ENCODE peak calls at places on chromosome 4, in four cellular contexts. One of them, this sample, is unnamed. For H3K36me3, the result is how much of the 10 kb centered on the place peaks cover.

GRCh38 chr4:151991001-151991883 is 230.4 kb upstream of the GATB start:
- DNase-seq in BJ: no peak
- DNase-seq in brain microvascular endothelial cell: no peak
- DNase-seq in testis: no peak
- DNase-seq in this sample: no peak

GRCh38 chr4:25171451-25171850 is 11.2 kb upstream of the SEPSECS start:
- DNase-seq in BJ: no peak
- DNase-seq in brain microvascular endothelial cell: no peak
- DNase-seq in testis: no peak
- DNase-seq in this sample: no peak

GRCh38 chr4:138398297-138398696 is 156.1 kb upstream of the SLC7A11 start:
- DNase-seq in BJ: no peak
- DNase-seq in brain microvascular endothelial cell: no peak
- DNase-seq in testis: no peak
- DNase-seq in this sample: no peak

GRCh38 chr4:103306870-103307345 is 108.8 kb upstream of the CENPE start:
- DNase-seq in BJ: no peak
- DNase-seq in brain microvascular endothelial cell: no peak
- DNase-seq in testis: peak
- DNase-seq in this sample: no peak

GRCh38 chr4:72613959-72614358 is 44.9 kb upstream of the ADAMTS3 start:
- DNase-seq in BJ: no peak
- DNase-seq in brain microvascular endothelial cell: no peak
- DNase-seq in testis: no peak
- DNase-seq in this sample: no peak

GRCh38 chr4:13537011-13537831 is 7.1 kb downstream of the NKX3-2 start:
- DNase-seq in BJ: no peak
- DNase-seq in brain microvascular endothelial cell: no peak
- DNase-seq in testis: no peak
- DNase-seq in this sample: no peak

GRCh38 chr4:2247128-2248043 is 5.5 kb upstream of the HAUS3 start:
- DNase-seq in BJ: no peak
- DNase-seq in brain microvascular endothelial cell: no peak
- DNase-seq in testis: peak
- DNase-seq in this sample: no peak

GRCh38 chr4:121072836-121073362 is 564 bp upstream of the NDNF start:
- DNase-seq in BJ: no peak
- DNase-seq in brain microvascular endothelial cell: no peak
- DNase-seq in testis: peak
- DNase-seq in this sample: no peak

GRCh38 chr4:69078852-69079251 is 17.4 kb upstream of the UGT2B7 start:
- DNase-seq in BJ: no peak
- DNase-seq in brain microvascular endothelial cell: no peak
- DNase-seq in testis: no peak
- DNase-seq in this sample: no peak

GRCh38 chr4:147201016-147201415 is 255.4 kb upstream of the TTC29 start:
- DNase-seq in BJ: no peak
- DNase-seq in brain microvascular endothelial cell: no peak
- DNase-seq in testis: no peak
- DNase-seq in this sample: no peak

GRCh38 chr4:28277931-28278330 is 1417.3 kb downstream of the STIM2 start:
- DNase-seq in BJ: no peak
- DNase-seq in brain microvascular endothelial cell: no peak
- DNase-seq in testis: no peak
- DNase-seq in this sample: no peak

GRCh38 chr4:158610790-158611189 is 60.9 kb downstream of the C4orf46 start:
- DNase-seq in BJ: no peak
- DNase-seq in brain microvascular endothelial cell: peak
- DNase-seq in testis: no peak
- DNase-seq in this sample: no peak

GRCh38 chr4:6942238-6942800 is 32.7 kb downstream of the TBC1D14 start:
- DNase-seq in BJ: peak
- DNase-seq in brain microvascular endothelial cell: peak
- DNase-seq in testis: no peak
- DNase-seq in this sample: peak

GRCh38 chr4:156838761-156839160 is 132.8 kb downstream of the PDGFC start:
- DNase-seq in BJ: no peak
- DNase-seq in brain microvascular endothelial cell: no peak
- DNase-seq in testis: no peak
- DNase-seq in this sample: no peak

GRCh38 chr4:162497564-162498167 is 333.9 kb upstream of the FSTL5 start:
- DNase-seq in BJ: no peak
- DNase-seq in brain microvascular endothelial cell: peak
- DNase-seq in testis: no peak
- DNase-seq in this sample: no peak

GRCh38 chr4:31545755-31546154 is 825.6 kb downstream of the PCDH7 start:
- DNase-seq in BJ: no peak
- DNase-seq in brain microvascular endothelial cell: no peak
- DNase-seq in testis: no peak
- DNase-seq in this sample: no peak

GRCh38 chr4:41430796-41431195 is 107.2 kb upstream of the LIMCH1 start:
- DNase-seq in BJ: no peak
- DNase-seq in brain microvascular endothelial cell: no peak
- DNase-seq in testis: no peak
- DNase-seq in this sample: no peak

GRCh38 chr4:10625130-10625529 is 59.4 kb downstream of the CLNK start:
- DNase-seq in BJ: no peak
- DNase-seq in brain microvascular endothelial cell: no peak
- DNase-seq in testis: no peak
- DNase-seq in this sample: no peak

GRCh38 chr4:101398807-101399206 is 51.5 kb upstream of the PPP3CA start:
- DNase-seq in BJ: no peak
- DNase-seq in brain microvascular endothelial cell: no peak
- DNase-seq in testis: no peak
- DNase-seq in this sample: no peak

GRCh38 chr4:141283563-141283962 is 62.9 kb downstream of the ZNF330 start:
- DNase-seq in BJ: no peak
- DNase-seq in brain microvascular endothelial cell: no peak
- DNase-seq in testis: no peak
- DNase-seq in this sample: no peak

GRCh38 chr4:122831515-122832196 is 5.0 kb downstream of the FGF2 start:
- DNase-seq in BJ: no peak
- DNase-seq in brain microvascular endothelial cell: no peak
- DNase-seq in testis: no peak
- DNase-seq in this sample: no peak

GRCh38 chr4:43238556-43238955 is 346.0 kb downstream of the GRXCR1 start:
- DNase-seq in BJ: no peak
- DNase-seq in brain microvascular endothelial cell: no peak
- DNase-seq in testis: no peak
- DNase-seq in this sample: no peak

GRCh38 chr4:123409301-123409700 is 12.7 kb downstream of the SPRY1 start:
- DNase-seq in BJ: no peak
- DNase-seq in brain microvascular endothelial cell: no peak
- DNase-seq in testis: no peak
- DNase-seq in this sample: no peak

GRCh38 chr4:104394409-104394813 is 100.3 kb downstream of the CXXC4 start:
- DNase-seq in BJ: no peak
- DNase-seq in brain microvascular endothelial cell: no peak
- DNase-seq in testis: peak
- DNase-seq in this sample: no peak

GRCh38 chr4:158094413-158095110 is 78.3 kb downstream of the GASK1B start:
- DNase-seq in BJ: no peak
- DNase-seq in brain microvascular endothelial cell: peak
- DNase-seq in testis: no peak
- DNase-seq in this sample: peak

GRCh38 chr4:136277741-136278140 is 1254.6 kb downstream of the PCDH18 start:
- DNase-seq in BJ: no peak
- DNase-seq in brain microvascular endothelial cell: no peak
- DNase-seq in testis: no peak
- DNase-seq in this sample: no peak

GRCh38 chr4:151227731-151228130 is 49.2 kb upstream of the PRSS48 start:
- DNase-seq in BJ: peak
- DNase-seq in brain microvascular endothelial cell: peak
- DNase-seq in testis: peak
- DNase-seq in this sample: peak

GRCh38 chr4:42123071-42123644 is 29.3 kb downstream of the BEND4 start:
- DNase-seq in BJ: no peak
- DNase-seq in brain microvascular endothelial cell: no peak
- DNase-seq in testis: no peak
- DNase-seq in this sample: no peak

GRCh38 chr4:8221476-8221875 is 22.4 kb downstream of the SH3TC1 start:
- DNase-seq in BJ: peak
- DNase-seq in brain microvascular endothelial cell: no peak
- DNase-seq in testis: no peak
- DNase-seq in this sample: no peak

GRCh38 chr4:165383757-165384156 is 4.9 kb downstream of the CPE start:
- DNase-seq in BJ: no peak
- DNase-seq in brain microvascular endothelial cell: no peak
- DNase-seq in testis: no peak
- DNase-seq in this sample: no peak

GRCh38 chr4:19736968-19737756 is 514.5 kb upstream of the SLIT2 start:
- DNase-seq in BJ: no peak
- DNase-seq in brain microvascular endothelial cell: no peak
- DNase-seq in testis: no peak
- DNase-seq in this sample: no peak

GRCh38 chr4:147461161-147461560 is 19.7 kb upstream of the EDNRA start:
- DNase-seq in BJ: no peak
- DNase-seq in brain microvascular endothelial cell: no peak
- DNase-seq in testis: no peak
- DNase-seq in this sample: no peak

GRCh38 chr4:24013666-24014422 is 124.0 kb upstream of the PPARGC1A start:
- DNase-seq in BJ: no peak
- DNase-seq in brain microvascular endothelial cell: no peak
- DNase-seq in testis: no peak
- DNase-seq in this sample: no peak

GRCh38 chr4:142242156-142242555 is 603.9 kb downstream of the INPP4B start:
- DNase-seq in BJ: no peak
- DNase-seq in brain microvascular endothelial cell: no peak
- DNase-seq in testis: no peak
- DNase-seq in this sample: no peak

GRCh38 chr4:122045533-122045932 is 93.7 kb upstream of the TRPC3 start:
- DNase-seq in BJ: peak
- DNase-seq in brain microvascular endothelial cell: peak
- DNase-seq in testis: peak
- DNase-seq in this sample: peak

GRCh38 chr4:82994834-82995233 is 15.8 kb downstream of the LIN54 start:
- DNase-seq in BJ: no peak
- DNase-seq in brain microvascular endothelial cell: no peak
- DNase-seq in testis: no peak
- DNase-seq in this sample: no peak

GRCh38 chr4:82988323-82988832 is 22.2 kb downstream of the LIN54 start:
- DNase-seq in BJ: peak
- DNase-seq in brain microvascular endothelial cell: peak
- DNase-seq in testis: no peak
- DNase-seq in this sample: no peak

GRCh38 chr4:82984459-82984858 is 26.2 kb downstream of the LIN54 start:
- DNase-seq in BJ: peak
- DNase-seq in brain microvascular endothelial cell: peak
- DNase-seq in testis: no peak
- DNase-seq in this sample: no peak

DNA sequence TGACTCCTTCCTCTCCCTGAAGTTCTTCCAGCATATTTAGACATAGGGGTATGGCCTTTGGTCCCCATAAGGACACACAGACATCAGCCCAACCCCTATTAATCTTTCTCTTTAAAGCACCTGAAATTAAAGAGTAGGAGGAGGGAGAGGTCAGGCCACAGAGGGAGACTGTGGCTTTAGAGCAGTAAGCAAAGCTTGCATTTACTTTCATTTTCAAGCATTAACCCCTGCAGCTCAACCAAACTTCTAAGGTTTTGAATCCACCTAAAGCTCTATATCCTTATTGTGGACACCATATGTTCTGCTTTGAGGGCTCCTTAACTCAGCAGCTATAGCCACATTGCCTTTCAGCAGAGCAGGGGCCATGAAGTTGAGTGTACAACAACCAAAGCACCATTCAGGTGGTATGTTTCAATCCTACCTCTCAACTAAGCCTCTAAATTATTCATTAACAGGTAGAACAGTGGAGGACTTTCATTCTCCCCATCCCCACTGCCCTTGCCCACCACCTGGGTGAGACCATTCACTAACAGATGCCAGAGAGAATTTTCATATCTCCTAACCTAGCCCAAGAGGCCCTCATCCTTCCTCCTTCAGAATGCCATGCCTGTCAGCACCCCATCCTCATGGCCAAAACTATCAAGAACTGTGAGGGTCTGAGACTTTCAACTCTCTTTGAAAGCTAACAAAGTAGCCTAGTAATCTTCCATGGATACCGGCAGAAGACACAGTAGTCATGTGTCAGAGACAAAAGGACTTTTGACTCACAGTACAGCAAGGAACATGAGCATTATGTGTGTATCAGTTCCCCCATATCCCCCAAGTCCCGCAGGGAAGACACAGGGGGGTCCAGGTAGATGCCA is 20.8 kb downstream of the LIN54 start:
- DNase-seq in BJ: no peak
- DNase-seq in brain microvascular endothelial cell: no peak
- DNase-seq in testis: no peak
- DNase-seq in this sample: no peak
- H3K4me3 ChIP-seq in BJ: no peak
- H3K4me3 ChIP-seq in brain microvascular endothelial cell: no peak
- H3K4me3 ChIP-seq in testis: no peak
- H3K4me3 ChIP-seq in this sample: no peak

DNA sequence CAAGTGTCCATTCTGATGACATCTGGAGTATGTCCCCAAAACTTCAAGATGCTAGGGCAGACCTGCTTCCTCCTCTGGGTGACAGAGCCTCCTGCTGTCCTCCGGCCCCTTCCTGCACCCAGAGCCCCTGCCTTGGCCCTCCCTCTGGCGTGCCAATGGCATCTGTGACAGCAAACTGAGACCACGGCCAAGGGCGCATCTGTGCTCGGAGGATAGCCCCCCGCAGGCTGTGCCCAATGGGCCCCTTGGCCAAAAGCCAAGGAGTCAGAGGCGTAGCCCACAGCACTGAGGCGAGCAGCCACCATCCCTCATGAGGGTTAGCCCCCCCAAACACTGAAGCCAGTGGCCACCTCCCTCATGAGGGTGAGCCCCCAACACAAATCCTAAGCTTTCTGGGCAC is 7.9 kb downstream of the LRPAP1 start:
- DNase-seq in BJ: no peak
- DNase-seq in brain microvascular endothelial cell: no peak
- DNase-seq in testis: no peak
- DNase-seq in this sample: no peak
- H3K36me3 ChIP-seq in BJ: under half
- H3K36me3 ChIP-seq in brain microvascular endothelial cell: under half
- H3K36me3 ChIP-seq in testis: under half
- H3K36me3 ChIP-seq in this sample: under half

DNA sequence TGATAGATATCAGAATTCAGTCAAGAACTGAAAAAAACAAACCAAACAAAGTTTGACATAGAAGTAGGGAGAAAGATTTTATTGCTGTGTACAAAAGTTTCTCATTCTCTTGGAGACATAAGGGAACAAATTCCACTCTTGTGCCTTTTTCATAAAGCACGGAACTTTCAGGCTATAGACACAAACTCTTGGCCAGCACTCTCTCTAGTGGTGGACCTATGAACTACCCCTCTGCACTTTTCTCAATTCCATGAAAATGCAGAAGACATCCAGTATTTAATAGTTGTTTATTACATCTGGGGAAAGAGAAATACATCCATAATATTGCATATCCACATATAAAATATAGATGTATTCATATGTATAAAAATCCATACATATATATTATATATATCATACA is 291.6 kb upstream of the HS3ST1 start:
- DNase-seq in BJ: no peak
- DNase-seq in brain microvascular endothelial cell: peak
- DNase-seq in testis: peak
- DNase-seq in this sample: no peak
- TF ChIP-seq CTCF in BJ: peak
- TF ChIP-seq CTCF in brain microvascular endothelial cell: peak
- TF ChIP-seq CTCF in testis: peak
- TF ChIP-seq CTCF in this sample: peak

GRCh38 chr4:181964731-181965130 is 278.5 kb upstream of the TENM3 start:
- DNase-seq in BJ: no peak
- DNase-seq in brain microvascular endothelial cell: no peak
- DNase-seq in testis: no peak
- DNase-seq in this sample: no peak
- H3K4me3 ChIP-seq in BJ: no peak
- H3K4me3 ChIP-seq in brain microvascular endothelial cell: no peak
- H3K4me3 ChIP-seq in testis: no peak
- H3K4me3 ChIP-seq in this sample: no peak